ENCODE peak calls at places on chromosome 1, in four cellular contexts. One of them, this sample, is unnamed.
A peak's percentile ranks its signal among the peaks of the same experiment; 100 is the strongest.

GRCh38 chr1:78319603-78320002 is 171.2 kb upstream of the PTGFR start:
- DNase-seq in H9: no peak
- DNase-seq in neuronal stem cell: no peak
- DNase-seq in IMR-90: no peak
- DNase-seq in this sample: no peak

GRCh38 chr1:64540265-64540791 is 70.4 kb downstream of the CACHD1 start:
- DNase-seq in IMR-90: no peak
- DNase-seq in H9: no peak
- DNase-seq in neuronal stem cell: no peak
- DNase-seq in this sample: peak; percentile 49

GRCh38 chr1:978069-978834 is 3.6 kb downstream of the PERM1 start:
- DNase-seq in IMR-90: no peak
- DNase-seq in H9: no peak
- DNase-seq in neuronal stem cell: no peak
- DNase-seq in this sample: no peak

GRCh38 chr1:12152106-12152891 is 14.5 kb upstream of the TNFRSF1B start:
- DNase-seq in H9: no peak
- DNase-seq in neuronal stem cell: no peak
- DNase-seq in IMR-90: no peak
- DNase-seq in this sample: no peak

GRCh38 chr1:14826172-14826636 is 227.7 kb downstream of the KAZN start:
- DNase-seq in H9: no peak
- DNase-seq in IMR-90: peak; percentile 89
- DNase-seq in neuronal stem cell: no peak
- DNase-seq in this sample: no peak

GRCh38 chr1:151474711-151475110 is 15.4 kb upstream of the POGZ start:
- DNase-seq in H9: no peak
- DNase-seq in neuronal stem cell: no peak
- DNase-seq in IMR-90: no peak
- DNase-seq in this sample: no peak

GRCh38 chr1:210250665-210250997 is 18.0 kb downstream of the SERTAD4 start:
- DNase-seq in neuronal stem cell: peak; percentile 40
- DNase-seq in IMR-90: no peak
- DNase-seq in H9: peak; percentile 85
- DNase-seq in this sample: peak; percentile 91

GRCh38 chr1:243447342-243447741 is 191.5 kb downstream of the SDCCAG8 start:
- DNase-seq in IMR-90: peak; percentile 62
- DNase-seq in H9: no peak
- DNase-seq in neuronal stem cell: no peak
- DNase-seq in this sample: no peak

GRCh38 chr1:214901718-214902117 is 180.8 kb upstream of the KCNK2 start:
- DNase-seq in H9: no peak
- DNase-seq in IMR-90: peak; percentile 78
- DNase-seq in neuronal stem cell: no peak
- DNase-seq in this sample: no peak

GRCh38 chr1:31943546-31944184 is 5.5 kb upstream of the PTP4A2 start:
- DNase-seq in neuronal stem cell: no peak
- DNase-seq in H9: no peak
- DNase-seq in IMR-90: no peak
- DNase-seq in this sample: no peak

GRCh38 chr1:205536759-205537361 is 32.4 kb downstream of the CDK18 start:
- DNase-seq in neuronal stem cell: no peak
- DNase-seq in IMR-90: no peak
- DNase-seq in H9: peak; percentile 20
- DNase-seq in this sample: no peak

GRCh38 chr1:16111771-16112557 is 38.5 kb upstream of the FAM131C start:
- DNase-seq in IMR-90: peak; percentile 87
- DNase-seq in neuronal stem cell: no peak
- DNase-seq in H9: peak; percentile 24
- DNase-seq in this sample: no peak

GRCh38 chr1:55284856-55285255 is 69.7 kb upstream of the USP24 start:
- DNase-seq in H9: no peak
- DNase-seq in IMR-90: peak; percentile 60
- DNase-seq in neuronal stem cell: peak; percentile 24
- DNase-seq in this sample: peak; percentile 48

GRCh38 chr1:215789981-215790380 is 222.9 kb downstream of the KCTD3 start:
- DNase-seq in neuronal stem cell: no peak
- DNase-seq in IMR-90: no peak
- DNase-seq in H9: no peak
- DNase-seq in this sample: no peak

GRCh38 chr1:165928075-165928731 is 100.8 kb downstream of the UCK2 start:
- DNase-seq in IMR-90: peak; percentile 56
- DNase-seq in neuronal stem cell: no peak
- DNase-seq in H9: peak; percentile 31
- DNase-seq in this sample: peak; percentile 69

GRCh38 chr1:155744711-155745283 is 55.9 kb downstream of the DAP3 start:
- DNase-seq in IMR-90: no peak
- DNase-seq in neuronal stem cell: no peak
- DNase-seq in H9: no peak
- DNase-seq in this sample: no peak

GRCh38 chr1:1308756-1309524 is 543 bp downstream of the PUSL1 start:
- DNase-seq in neuronal stem cell: no peak
- DNase-seq in H9: peak; percentile 51
- DNase-seq in IMR-90: no peak
- DNase-seq in this sample: peak; percentile 57

GRCh38 chr1:111649648-111650047 is 30.1 kb downstream of the RAP1A start:
- DNase-seq in IMR-90: no peak
- DNase-seq in neuronal stem cell: no peak
- DNase-seq in H9: no peak
- DNase-seq in this sample: no peak

GRCh38 chr1:119209943-119210342 is 69.5 kb upstream of the WARS2 start:
- DNase-seq in neuronal stem cell: no peak
- DNase-seq in H9: no peak
- DNase-seq in IMR-90: no peak
- DNase-seq in this sample: no peak

GRCh38 chr1:169250795-169251194 is 116.8 kb downstream of the NME7 start:
- DNase-seq in neuronal stem cell: no peak
- DNase-seq in H9: no peak
- DNase-seq in IMR-90: no peak
- DNase-seq in this sample: no peak

GRCh38 chr1:173333581-173333980 is 126.5 kb upstream of the TNFSF4 start:
- DNase-seq in IMR-90: peak; percentile 47
- DNase-seq in neuronal stem cell: no peak
- DNase-seq in H9: no peak
- DNase-seq in this sample: no peak

GRCh38 chr1:50279622-50280320 is 143.5 kb downstream of the DMRTA2 start:
- DNase-seq in H9: peak; percentile 52
- DNase-seq in IMR-90: peak; percentile 1
- DNase-seq in neuronal stem cell: peak; percentile 61
- DNase-seq in this sample: peak; percentile 93

GRCh38 chr1:79811173-79811572 is 804.6 kb upstream of the ADGRL4 start:
- DNase-seq in IMR-90: peak; percentile 88
- DNase-seq in neuronal stem cell: no peak
- DNase-seq in H9: no peak
- DNase-seq in this sample: no peak

GRCh38 chr1:207039380-207040180 is 7.0 kb upstream of the C1orf116 start:
- DNase-seq in neuronal stem cell: no peak
- DNase-seq in IMR-90: no peak
- DNase-seq in H9: no peak
- DNase-seq in this sample: no peak

GRCh38 chr1:235929216-235929615 is 62.5 kb upstream of the LYST start:
- DNase-seq in neuronal stem cell: no peak
- DNase-seq in H9: no peak
- DNase-seq in IMR-90: no peak
- DNase-seq in this sample: no peak

GRCh38 chr1:231799363-231799986 is 172.9 kb downstream of the DISC1 start:
- DNase-seq in neuronal stem cell: no peak
- DNase-seq in H9: no peak
- DNase-seq in IMR-90: peak; percentile 60
- DNase-seq in this sample: peak; percentile 17

GRCh38 chr1:188715566-188715965 is 1762.1 kb downstream of the BRINP3 start:
- DNase-seq in IMR-90: no peak
- DNase-seq in H9: no peak
- DNase-seq in neuronal stem cell: no peak
- DNase-seq in this sample: peak; percentile 29

GRCh38 chr1:205837380-205837970 is 12.5 kb downstream of the PM20D1 start:
- DNase-seq in IMR-90: no peak
- DNase-seq in neuronal stem cell: no peak
- DNase-seq in H9: no peak
- DNase-seq in this sample: no peak

GRCh38 chr1:158334601-158335292 is 3.4 kb upstream of the CD1B start:
- DNase-seq in IMR-90: no peak
- DNase-seq in neuronal stem cell: no peak
- DNase-seq in H9: no peak
- DNase-seq in this sample: no peak

GRCh38 chr1:206634365-206635079 is 814 bp upstream of the DYRK3 start:
- DNase-seq in IMR-90: peak; percentile 88
- DNase-seq in neuronal stem cell: peak; percentile 86
- DNase-seq in H9: peak; percentile 75
- DNase-seq in this sample: peak; percentile 89

GRCh38 chr1:17873007-17873675 is 118.0 kb downstream of the ACTL8 start:
- DNase-seq in IMR-90: no peak
- DNase-seq in H9: no peak
- DNase-seq in neuronal stem cell: no peak
- DNase-seq in this sample: no peak

GRCh38 chr1:3736131-3736561 is 16.1 kb upstream of the CCDC27 start:
- DNase-seq in IMR-90: no peak
- DNase-seq in H9: no peak
- DNase-seq in neuronal stem cell: no peak
- DNase-seq in this sample: no peak

GRCh38 chr1:97101523-97101922 is 379.9 kb downstream of the PTBP2 start:
- DNase-seq in IMR-90: no peak
- DNase-seq in neuronal stem cell: no peak
- DNase-seq in H9: no peak
- DNase-seq in this sample: no peak

GRCh38 chr1:240515505-240515904 is 96.5 kb downstream of the GREM2 start:
- DNase-seq in H9: no peak
- DNase-seq in IMR-90: peak; percentile 43
- DNase-seq in neuronal stem cell: no peak
- DNase-seq in this sample: no peak

GRCh38 chr1:102891868-102892625 is 216.3 kb downstream of the COL11A1 start:
- DNase-seq in neuronal stem cell: no peak
- DNase-seq in H9: no peak
- DNase-seq in IMR-90: peak; percentile 87
- DNase-seq in this sample: no peak

GRCh38 chr1:203282720-203283542 is 22.4 kb upstream of the BTG2 start:
- DNase-seq in IMR-90: no peak
- DNase-seq in neuronal stem cell: no peak
- DNase-seq in H9: no peak
- DNase-seq in this sample: no peak
- H3K4me1 ChIP-seq in IMR-90: peaks cover 9% of the 10 kb centered on the region
- H3K4me1 ChIP-seq in neuronal stem cell: peaks cover 25% of the 10 kb centered on the region
- H3K4me1 ChIP-seq in H9: peaks cover 4% of the 10 kb centered on the region
- H3K4me1 ChIP-seq in this sample: peaks cover 10% of the 10 kb centered on the region

GRCh38 chr1:27325286-27325685 is 3.3 kb downstream of the TMEM222 start:
- DNase-seq in H9: no peak
- DNase-seq in neuronal stem cell: no peak
- DNase-seq in IMR-90: no peak
- DNase-seq in this sample: no peak

GRCh38 chr1:27318137-27318536 is 3.8 kb upstream of the TMEM222 start:
- DNase-seq in IMR-90: no peak
- DNase-seq in neuronal stem cell: no peak
- DNase-seq in H9: no peak
- DNase-seq in this sample: no peak

GRCh38 chr1:27318596-27318995 is 3.4 kb upstream of the TMEM222 start:
- DNase-seq in IMR-90: peak; percentile 22
- DNase-seq in H9: no peak
- DNase-seq in neuronal stem cell: no peak
- DNase-seq in this sample: no peak

GRCh38 chr1:27322569-27323116 is 680 bp downstream of the TMEM222 start:
- DNase-seq in IMR-90: no peak
- DNase-seq in H9: no peak
- DNase-seq in neuronal stem cell: no peak
- DNase-seq in this sample: no peak

DNA sequence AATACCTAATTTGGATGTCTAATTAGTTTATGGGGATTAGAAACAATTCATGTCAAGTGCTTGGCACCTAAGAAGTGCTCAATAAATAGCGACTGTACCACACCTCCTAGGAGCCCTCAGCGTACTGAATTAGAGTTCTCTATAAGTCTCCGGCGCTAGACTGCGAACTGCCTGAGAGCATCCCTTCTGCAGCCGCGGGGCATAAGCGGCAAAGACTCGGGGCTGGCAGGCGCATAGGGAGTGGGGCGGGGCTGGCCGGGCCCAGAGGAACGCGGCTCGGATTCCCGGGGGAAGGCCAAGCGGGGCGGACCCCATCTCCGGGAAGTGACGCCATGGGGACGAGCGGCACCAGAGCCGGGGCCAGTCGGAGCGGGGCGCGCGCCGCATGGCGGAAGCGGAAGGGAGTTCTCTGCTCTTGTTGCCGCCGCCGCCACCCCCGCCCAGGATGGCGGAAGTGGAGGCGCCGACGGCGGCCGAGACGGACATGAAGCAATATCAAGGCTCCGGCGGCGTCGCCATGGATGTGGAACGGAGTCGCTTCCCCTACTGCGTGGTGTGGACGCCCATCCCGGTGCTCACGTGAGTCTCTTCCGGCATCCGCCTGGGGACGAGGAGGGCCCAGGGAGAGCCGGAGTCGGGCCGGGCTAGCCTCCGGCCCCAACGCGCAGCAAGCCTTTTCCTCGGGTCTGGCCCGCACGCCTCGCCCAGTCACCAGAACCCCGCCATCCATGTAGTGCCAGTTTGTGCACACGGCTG is at the start of gene TMEM222:
- DNase-seq in H9: peak; percentile 98
- DNase-seq in neuronal stem cell: peak; percentile 94
- DNase-seq in IMR-90: peak; percentile 95
- DNase-seq in this sample: peak; percentile 98
- H2BK120ac ChIP-seq in H9: no peak within 1 kb of the TSS
- H2BK120ac ChIP-seq in neuronal stem cell: no peak within 1 kb of the TSS
- H2BK120ac ChIP-seq in IMR-90: peak within 1 kb of the TSS; percentile 70
- H2BK120ac ChIP-seq in this sample: no peak within 1 kb of the TSS

GRCh38 chr1:180029524-180030130 is 75.0 kb downstream of the CEP350 start:
- DNase-seq in H9: no peak
- DNase-seq in IMR-90: no peak
- DNase-seq in neuronal stem cell: no peak
- DNase-seq in this sample: no peak
- H3K4me1 ChIP-seq in H9: no peaks in the 10 kb centered on the region
- H3K4me1 ChIP-seq in IMR-90: peaks cover 5% of the 10 kb centered on the region
- H3K4me1 ChIP-seq in neuronal stem cell: no peaks in the 10 kb centered on the region
- H3K4me1 ChIP-seq in this sample: no peaks in the 10 kb centered on the region

DNA sequence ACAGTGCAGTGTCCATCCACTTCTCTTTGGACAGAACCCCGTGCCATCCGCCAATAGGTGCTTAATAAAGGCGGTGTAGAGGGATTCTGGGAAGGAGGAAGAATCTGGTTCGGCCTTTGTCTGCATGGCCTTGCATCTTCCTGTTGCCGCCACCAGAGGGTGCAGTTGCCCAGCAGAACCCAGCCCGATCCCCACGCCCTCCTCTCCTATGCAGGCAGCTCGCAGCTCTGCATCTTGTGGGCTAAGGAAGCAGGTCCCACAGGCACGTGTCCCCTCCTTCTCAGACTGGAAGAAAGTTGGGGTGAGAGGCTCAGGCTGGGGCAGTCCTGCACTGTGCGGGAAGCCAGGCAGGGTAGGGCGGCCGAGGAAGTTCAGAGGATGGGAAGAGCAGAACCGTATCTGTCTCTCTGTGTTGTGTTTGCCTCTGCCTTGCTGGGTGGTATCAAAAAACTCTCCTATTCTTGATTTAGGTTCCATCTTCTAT is 20.8 kb downstream of the NAV1 start:
- DNase-seq in IMR-90: peak; percentile 86
- DNase-seq in neuronal stem cell: peak; percentile 76
- DNase-seq in H9: peak; percentile 90
- DNase-seq in this sample: peak; percentile 86
- H2BK120ac ChIP-seq in IMR-90: peak overlapping the region; percentile 98
- H2BK120ac ChIP-seq in neuronal stem cell: no peak overlapping the region
- H2BK120ac ChIP-seq in H9: no peak overlapping the region
- H2BK120ac ChIP-seq in this sample: no peak overlapping the region

This sample was measured in mesendoderm.